ENCODE peak calls at places on chromosomes 11 and 22, in five cellular contexts. H, A, M, G and C are unnamed samples.

GRCh38 chr11:112292785-112293407 is 32.2 kb upstream of the PLET1 start:
- DNase-seq in H (peak; percentile 44), A (no peak), M (no peak), G (peak; percentile 70), C (no peak)

GRCh38 chr11:79244805-79245197 is 196.0 kb downstream of the TENM4 start:
- DNase-seq in H (no peak), A (no peak), M (no peak), G (no peak), C (no peak)

GRCh38 chr11:28615542-28615941 is 507.4 kb downstream of the METTL15 start:
- DNase-seq in H (no peak), A (no peak), M (no peak), G (no peak), C (no peak)

GRCh38 chr11:28146123-28146751 is 38.0 kb downstream of the METTL15 start:
- DNase-seq in H (no peak), A (peak; percentile 59), M (no peak), G (no peak), C (no peak)

GRCh38 chr22:35630387-35630793 is 13.3 kb upstream of the MB start:
- DNase-seq in H (no peak), A (no peak), M (no peak), G (peak; percentile 67), C (no peak)

GRCh38 chr11:57668467-57668890 is 565 bp downstream of the ZDHHC5 start:
- DNase-seq in H (no peak), A (no peak), M (peak; percentile 40), G (no peak), C (no peak)

GRCh38 chr11:71991494-71991893 is 7.2 kb upstream of the IL18BP start:
- DNase-seq in H (no peak), A (no peak), M (no peak), G (no peak), C (no peak)

GRCh38 chr11:109026891-109027489 is 362.1 kb downstream of the DDX10 start:
- DNase-seq in H (no peak), A (no peak), M (no peak), G (no peak), C (no peak)

GRCh38 chr11:44728491-44728910 is 1.7 kb downstream of the TSPAN18 start:
- DNase-seq in H (no peak), A (no peak), M (no peak), G (peak; percentile 72), C (no peak)

GRCh38 chr22:25824828-25825474 is 83.0 kb downstream of the MYO18B start:
- DNase-seq in H (no peak), A (no peak), M (no peak), G (no peak), C (no peak)

GRCh38 chr11:99268895-99269294 is 248.1 kb downstream of the CNTN5 start:
- DNase-seq in H (no peak), A (no peak), M (no peak), G (no peak), C (no peak)

GRCh38 chr22:21074092-21074715 is 28.5 kb downstream of the LRRC74B start:
- DNase-seq in H (no peak), A (no peak), M (no peak), G (no peak), C (no peak)

GRCh38 chr11:129282634-129283033 is 90.5 kb upstream of the ARHGAP32 start:
- DNase-seq in H (no peak), A (no peak), M (peak; percentile 22), G (no peak), C (no peak)

GRCh38 chr11:43830928-43831440 is 49.6 kb upstream of the ALKBH3 start:
- DNase-seq in H (peak; percentile 25), A (peak; percentile 82), M (peak; percentile 8), G (no peak), C (no peak)

GRCh38 chr22:17087176-17088131 is 2.7 kb downstream of the IL17RA start:
- DNase-seq in H (no peak), A (no peak), M (no peak), G (peak; percentile 50), C (no peak)

GRCh38 chr11:118147502-118147901 is 5.1 kb downstream of the SCN4B start:
- DNase-seq in H (no peak), A (no peak), M (no peak), G (no peak), C (no peak)

GRCh38 chr11:95152878-95153856 is 63.5 kb downstream of the ENDOD1 start:
- DNase-seq in H (no peak), A (no peak), M (no peak), G (no peak), C (no peak)

GRCh38 chr22:26429458-26430238 is 588 bp downstream of the ASPHD2 start:
- DNase-seq in H (no peak), A (no peak), M (no peak), G (no peak), C (no peak)

GRCh38 chr11:65473275-65473860 is 25.5 kb upstream of the MALAT1 start:
- DNase-seq in H (no peak), A (no peak), M (no peak), G (no peak), C (no peak)

GRCh38 chr22:45864959-45865496 is 111.9 kb downstream of the WNT7B start:
- DNase-seq in H (peak; percentile 13), A (no peak), M (no peak), G (peak; percentile 47), C (peak; percentile 32)
- TF ChIP-seq POLR2A in H (no peak), A (no peak), M (no peak), G (no peak), C (no peak)

DNA sequence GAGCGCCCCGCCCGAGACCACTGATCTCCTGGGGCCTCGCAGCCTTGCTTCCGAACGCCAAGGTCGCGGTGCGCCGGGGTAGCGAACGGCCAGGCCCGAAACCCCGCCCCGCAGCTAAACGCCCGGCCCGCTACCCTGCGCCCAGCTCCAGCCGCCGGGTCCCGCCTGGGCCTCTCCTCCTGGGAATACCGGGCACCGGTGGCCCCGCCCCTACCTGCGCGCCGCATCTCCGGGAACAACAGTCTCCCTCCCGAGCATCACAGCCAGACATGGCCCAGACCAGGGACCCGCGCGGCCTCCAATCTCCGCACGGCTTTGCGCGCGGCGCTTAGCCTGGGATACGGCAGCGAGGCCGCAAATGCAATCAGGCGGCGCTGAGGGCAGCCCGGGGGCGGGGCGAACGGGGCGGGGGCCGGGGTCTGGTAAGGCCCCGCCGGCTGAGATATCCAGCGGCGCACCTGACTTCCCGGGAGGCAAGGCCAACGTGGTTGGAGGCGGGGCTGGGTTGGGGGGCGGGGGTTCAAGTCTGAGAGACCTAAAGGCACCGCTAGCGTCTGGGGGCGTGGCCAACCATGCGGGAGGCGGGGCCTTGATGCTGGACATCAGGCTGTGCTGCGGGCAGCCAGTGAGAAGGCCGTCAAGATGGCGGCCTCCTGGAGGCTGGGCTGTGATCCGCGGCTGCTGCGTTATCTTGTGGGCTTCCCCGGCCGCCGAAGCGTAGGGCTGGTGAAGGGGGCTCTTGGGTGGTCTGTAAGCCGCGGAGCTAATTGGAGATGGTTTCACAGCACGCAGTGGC is at the start of the genes APIP and PDHX:
- DNase-seq in H (peak; percentile 100), A (peak; percentile 94), M (peak; percentile 99), G (peak; percentile 99), C (peak; percentile 97)
- TF ChIP-seq POLR2AphosphoS5 in H (peak; percentile 93), A (peak; percentile 84), M (peak; percentile 87), G (peak; percentile 89), C (peak; percentile 90)

GRCh38 chr11:68436162-68436888 is 24.2 kb upstream of the PPP6R3 start:
- DNase-seq in H (no peak), A (no peak), M (no peak), G (no peak), C (no peak)

GRCh38 chr11:68438658-68439259 is 21.8 kb upstream of the PPP6R3 start:
- DNase-seq in H (no peak), A (no peak), M (no peak), G (no peak), C (no peak)

GRCh38 chr11:68439355-68440065 is 21.0 kb upstream of the PPP6R3 start:
- DNase-seq in H (no peak), A (no peak), M (no peak), G (peak; percentile 74), C (no peak)

GRCh38 chr11:68436985-68437926 is 23.3 kb upstream of the PPP6R3 start:
- DNase-seq in H (no peak), A (no peak), M (no peak), G (no peak), C (no peak)

DNA sequence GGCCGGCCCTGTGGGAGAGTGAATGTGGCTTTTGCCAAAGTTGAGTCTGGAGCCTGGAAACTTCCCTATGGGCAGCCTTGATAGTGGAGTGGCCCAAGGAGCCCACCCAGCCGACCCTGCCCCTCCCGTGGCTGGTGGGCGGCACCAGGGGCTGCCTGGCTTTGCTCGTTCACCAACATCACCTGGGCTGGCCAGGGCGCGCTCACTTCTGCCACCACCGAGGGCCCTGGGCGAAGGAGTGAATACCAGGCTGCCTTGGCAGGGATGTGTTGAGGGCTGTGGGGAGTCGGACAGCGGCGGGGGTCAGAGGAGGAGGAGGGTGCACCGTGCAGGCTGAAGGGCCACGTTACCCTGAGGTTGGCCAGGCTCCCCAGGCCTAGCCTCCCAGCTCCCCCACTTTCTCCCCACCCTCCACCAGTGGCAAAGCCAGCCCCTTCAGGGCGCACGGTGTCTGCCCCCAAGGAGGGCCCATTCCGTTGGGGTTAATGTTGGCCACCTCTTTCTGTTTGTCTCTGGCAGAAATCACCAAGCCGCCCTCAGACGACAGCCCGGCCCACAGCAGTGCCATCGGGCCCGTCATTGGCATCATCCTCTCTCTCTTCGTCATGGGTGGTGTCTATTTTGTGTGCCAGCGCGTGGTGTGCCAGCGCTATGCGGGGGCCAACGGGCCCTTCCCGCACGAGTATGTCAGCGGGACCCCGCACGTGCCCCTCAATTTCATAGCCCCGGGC is 22.5 kb upstream of the PPP6R3 start:
- DNase-seq in H (no peak), A (no peak), M (no peak), G (no peak), C (no peak)
- TF ChIP-seq POLR2A in H (no peak), A (no peak), M (no peak), G (no peak), C (no peak)

GRCh38 chr11:104093426-104094280 is 57.2 kb downstream of the DDI1 start:
- DNase-seq in H (no peak), A (no peak), M (no peak), G (no peak), C (no peak)
- TF ChIP-seq POLR2AphosphoS5 in H (no peak), A (no peak), M (no peak), G (no peak), C (no peak)

GRCh38 chr11:119728226-119728626 is 774 bp downstream of the NECTIN1 start:
- DNase-seq in H (no peak), A (no peak), M (peak; percentile 25), G (no peak), C (no peak)

GRCh38 chr11:119729581-119730346 is 764 bp upstream of the NECTIN1 start:
- DNase-seq in H (peak; percentile 52), A (no peak), M (peak; percentile 77), G (peak; percentile 81), C (no peak)

GRCh38 chr11:119730347-119730613 is 1.3 kb upstream of the NECTIN1 start:
- DNase-seq in H (no peak), A (no peak), M (no peak), G (no peak), C (no peak)

GRCh38 chr11:119728651-119729580 is at the start of gene NECTIN1:
- DNase-seq in H (peak; percentile 91), A (peak; percentile 76), M (peak; percentile 91), G (peak; percentile 93), C (no peak)

DNA sequence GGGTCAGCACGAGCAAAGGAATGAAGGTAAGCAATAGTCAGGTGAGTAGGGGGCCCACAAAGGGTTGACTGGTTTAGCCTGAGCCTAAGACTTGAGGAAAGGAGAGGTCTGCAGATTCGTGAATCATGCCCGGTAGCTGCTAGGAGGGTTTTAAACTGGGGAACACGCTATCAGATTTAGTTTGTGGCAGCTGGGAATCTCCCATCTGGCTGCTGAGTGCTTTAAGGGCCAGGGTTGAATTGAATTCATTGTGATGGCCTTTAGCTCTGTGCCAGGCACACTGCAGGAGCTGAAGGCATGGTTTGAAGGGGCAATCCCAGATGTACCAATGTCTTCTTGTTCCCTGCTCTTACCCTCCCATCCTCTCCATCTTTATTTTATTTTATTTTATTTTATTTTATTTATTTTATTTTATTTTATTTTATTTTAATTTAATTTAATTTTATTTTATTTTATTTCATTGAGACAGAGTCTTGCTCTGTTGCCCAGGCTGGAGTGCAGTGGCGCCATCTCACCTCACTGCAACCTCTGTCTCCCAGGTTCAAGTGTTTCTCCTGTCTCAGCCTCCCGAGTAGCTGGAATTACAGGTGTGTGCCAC is 1.9 kb upstream of the NECTIN1 start:
- DNase-seq in H (no peak), A (no peak), M (no peak), G (no peak), C (no peak)
- TF ChIP-seq POLR2A in H (no peak), A (no peak), M (no peak), G (no peak), C (no peak)